ENCODE peak calls at places on chromosomes 7 and 10, in nine cellular contexts. O is hepatocyte; Y is stimulated activated CD8-positive, alpha-beta memory T cell treated with anti-CD3 and anti-CD28 coated beads, Interleukin-4, amount 100 ng/mL, for 24 hours; T is fibroblast of mammary gland; E is NCI-H460; B is stimulated activated CD4-positive, alpha-beta T cell treated with anti-CD3 and anti-CD28 coated beads, Interleukin-2, amount 100 ng/mL, for 4 hours; F is uterus; G is Caco-2; Z is heart left ventricle. M is an unnamed sample.

GRCh38 chr10:30047924-30048531 is 11.4 kb downstream of the JCAD start:
- DNase-seq in B (no peak), F (no peak), Z (no peak), O (no peak), Y (no peak), E (no peak), G (no peak), T (no peak), M (no peak)

GRCh38 chr10:68348265-68348741 is 15.6 kb upstream of the PBLD start:
- DNase-seq in G (peak; percentile 76), O (peak; percentile 55), Y (peak; percentile 2), B (peak; percentile 21), F (no peak), E (peak; percentile 46), Z (no peak), T (peak; percentile 66), M (no peak)

GRCh38 chr10:132518572-132519381 is 18.8 kb upstream of the INPP5A start:
- DNase-seq in B (no peak), T (no peak), O (peak; percentile 86), E (no peak), Y (no peak), F (peak; percentile 63), Z (peak; percentile 78), G (peak; percentile 50), M (peak; percentile 76)

GRCh38 chr7:158613481-158613880 is 25.9 kb upstream of the PTPRN2 start:
- DNase-seq in G (no peak), E (no peak), Z (no peak), T (no peak), B (no peak), Y (no peak), O (no peak), F (no peak), M (no peak)

GRCh38 chr7:42770106-42770505 is 141.8 kb downstream of the C7orf25 start:
- DNase-seq in G (no peak), F (no peak), B (no peak), Z (no peak), E (no peak), T (peak; percentile 20), Y (no peak), O (no peak), M (no peak)

GRCh38 chr7:30655096-30655970 is 26.9 kb downstream of the CRHR2 start:
- DNase-seq in F (no peak), O (no peak), B (no peak), G (peak; percentile 20), T (no peak), Z (no peak), Y (no peak), E (no peak), M (no peak)

GRCh38 chr7:46468753-46469356 is 547.8 kb upstream of the IGFBP3 start:
- DNase-seq in G (no peak), F (no peak), B (no peak), Z (no peak), O (peak; percentile 16), T (peak; percentile 49), Y (no peak), E (no peak), M (no peak)

GRCh38 chr10:106395061-106395749 is 769.3 kb downstream of the SORCS1 start:
- DNase-seq in G (no peak), T (peak; percentile 40), B (no peak), Y (no peak), O (no peak), E (no peak), Z (no peak), F (no peak), M (no peak)

GRCh38 chr7:101598422-101598957 is 30.6 kb downstream of the MYL10 start:
- DNase-seq in E (no peak), G (peak; percentile 49), F (no peak), T (no peak), B (no peak), Z (no peak), Y (no peak), O (peak; percentile 35), M (no peak)

GRCh38 chr7:100111914-100112313 is 7.2 kb downstream of the TAF6 start:
- DNase-seq in B (no peak), T (no peak), G (no peak), Z (no peak), Y (no peak), F (no peak), O (no peak), E (no peak), M (no peak)

GRCh38 chr10:93436577-93436976 is 45.6 kb downstream of the MYOF start:
- DNase-seq in E (peak; percentile 58), F (peak; percentile 76), T (peak; percentile 98), B (no peak), O (peak; percentile 77), Z (peak; percentile 62), G (no peak), Y (no peak), M (no peak)

GRCh38 chr7:2195403-2196246 is 37.1 kb downstream of the MAD1L1 start:
- DNase-seq in T (no peak), O (no peak), E (no peak), Y (no peak), B (no peak), G (peak; percentile 24), Z (peak; percentile 48), F (no peak), M (no peak)

GRCh38 chr7:112266141-112266540 is 59.6 kb downstream of the ZNF277 start:
- DNase-seq in E (no peak), F (no peak), B (no peak), Y (no peak), O (no peak), Z (no peak), T (no peak), G (no peak), M (no peak)

GRCh38 chr7:149285581-149285975 is 23.6 kb downstream of the ZNF783 start:
- DNase-seq in Z (no peak), Y (no peak), B (no peak), E (no peak), G (no peak), F (no peak), O (no peak), T (peak; percentile 27), M (no peak)

GRCh38 chr10:113381906-113382562 is 170.8 kb upstream of the HABP2 start:
- DNase-seq in Y (no peak), T (peak; percentile 56), B (no peak), G (no peak), Z (peak; percentile 27), E (no peak), F (no peak), O (no peak), M (no peak)

GRCh38 chr7:42053834-42054233 is 183.2 kb downstream of the GLI3 start:
- DNase-seq in O (no peak), E (no peak), Z (no peak), T (no peak), F (no peak), Y (no peak), B (no peak), G (no peak), M (no peak)

GRCh38 chr7:69739182-69739581 is 140.9 kb downstream of the AUTS2 start:
- DNase-seq in E (no peak), Z (no peak), O (no peak), B (no peak), F (no peak), Y (no peak), G (no peak), T (peak; percentile 49), M (no peak)

GRCh38 chr10:98382691-98383101 is 32.3 kb downstream of the PYROXD2 start:
- DNase-seq in O (no peak), E (no peak), Z (no peak), T (no peak), G (no peak), F (no peak), Y (no peak), B (no peak), M (no peak)

GRCh38 chr10:33155720-33156638 is 178.5 kb downstream of the NRP1 start:
- DNase-seq in G (peak; percentile 81), Z (no peak), E (peak; percentile 50), B (peak; percentile 28), T (peak; percentile 88), Y (no peak), F (no peak), O (peak; percentile 72), M (peak; percentile 13)

GRCh38 chr7:54090652-54091213 is 451.4 kb upstream of the VSTM2A start:
- DNase-seq in E (no peak), O (no peak), Z (no peak), F (no peak), B (no peak), G (no peak), Y (no peak), T (no peak), M (no peak)

GRCh38 chr10:29731760-29732159 is 97.0 kb upstream of the SVIL start:
- DNase-seq in Z (no peak), O (peak; percentile 22), B (no peak), E (no peak), T (no peak), G (no peak), F (no peak), Y (no peak), M (no peak)

GRCh38 chr10:112653215-112653614 is 206.2 kb downstream of the VTI1A start:
- DNase-seq in B (no peak), G (no peak), T (no peak), Y (no peak), E (no peak), F (no peak), O (no peak), Z (no peak), M (peak; percentile 71)

GRCh38 chr7:75985518-75986146 is 8.8 kb downstream of the TMEM120A start:
- DNase-seq in G (no peak), Y (no peak), Z (peak; percentile 54), B (no peak), E (no peak), T (peak; percentile 31), O (peak; percentile 19), F (no peak), M (no peak)

GRCh38 chr10:6204341-6205191 is 1.8 kb downstream of the PFKFB3 start:
- DNase-seq in E (no peak), O (peak; percentile 77), B (no peak), Y (no peak), T (peak; percentile 85), G (no peak), Z (peak; percentile 43), F (peak; percentile 66), M (no peak)

GRCh38 chr10:80530251-80530650 is 7.5 kb upstream of the SH2D4B start:
- DNase-seq in T (peak; percentile 29), O (no peak), F (no peak), B (no peak), Z (peak; percentile 52), G (no peak), Y (peak; percentile 21), E (peak; percentile 13), M (no peak)